ENCODE peak calls at places on chromosome 14, in ten cellular contexts. K is pancreas, C is esophagus muscularis mucosa, O is heart right ventricle, F is OCI-LY7, V is RWPE1, M is cardiac muscle cell, J is thyroid gland, U is dorsolateral prefrontal cortex, E is caudate nucleus. S is an unnamed sample.

GRCh38 chr14:78790262-78790661 is 620.1 kb downstream of the NRXN3 start:
- DNase-seq in K (no peak), C (no peak), O (no peak), F (no peak), V (no peak), M (no peak), J (no peak), U (no peak), E (no peak), S (no peak)

GRCh38 chr14:48536318-48536717 is 860.9 kb upstream of the MDGA2 start:
- DNase-seq in K (no peak), C (no peak), O (no peak), F (peak; percentile 2), V (no peak), M (no peak), J (no peak), U (no peak), E (no peak), S (peak; percentile 43)

GRCh38 chr14:20356422-20356821 is 13.0 kb downstream of the PARP2 start:
- DNase-seq in K (no peak), C (no peak), O (no peak), F (no peak), V (peak; percentile 26), M (peak; percentile 5), J (no peak), U (no peak), E (no peak), S (peak; percentile 51)

GRCh38 chr14:106163316-106163715 is 636.9 kb downstream of the TMEM121 start:
- DNase-seq in K (no peak), C (peak; percentile 66), O (no peak), F (no peak), V (no peak), M (no peak), J (no peak), U (no peak), E (no peak), S (no peak)

GRCh38 chr14:72781476-72782181 is 112.3 kb downstream of the DPF3 start:
- DNase-seq in K (no peak), C (peak; percentile 88), O (no peak), F (no peak), V (peak; percentile 41), M (peak; percentile 50), J (no peak), U (no peak), E (no peak), S (peak; percentile 71)

GRCh38 chr14:62691613-62692489 is 353.4 kb downstream of the KCNH5 start:
- DNase-seq in K (peak; percentile 41), C (no peak), O (no peak), F (no peak), V (peak; percentile 82), M (peak; percentile 97), J (no peak), U (no peak), E (peak; percentile 2), S (peak; percentile 95)

GRCh38 chr14:34461334-34462131 is 507 bp downstream of the SPTSSA start:
- DNase-seq in K (peak; percentile 49), C (no peak), O (peak; percentile 48), F (peak; percentile 11), V (peak; percentile 46), M (peak; percentile 60), J (peak; percentile 66), U (peak; percentile 46), E (no peak), S (peak; percentile 56)

GRCh38 chr14:54803926-54804719 is 98.5 kb downstream of the GCH1 start:
- DNase-seq in K (no peak), C (no peak), O (no peak), F (no peak), V (no peak), M (no peak), J (no peak), U (no peak), E (no peak), S (no peak)

DNA sequence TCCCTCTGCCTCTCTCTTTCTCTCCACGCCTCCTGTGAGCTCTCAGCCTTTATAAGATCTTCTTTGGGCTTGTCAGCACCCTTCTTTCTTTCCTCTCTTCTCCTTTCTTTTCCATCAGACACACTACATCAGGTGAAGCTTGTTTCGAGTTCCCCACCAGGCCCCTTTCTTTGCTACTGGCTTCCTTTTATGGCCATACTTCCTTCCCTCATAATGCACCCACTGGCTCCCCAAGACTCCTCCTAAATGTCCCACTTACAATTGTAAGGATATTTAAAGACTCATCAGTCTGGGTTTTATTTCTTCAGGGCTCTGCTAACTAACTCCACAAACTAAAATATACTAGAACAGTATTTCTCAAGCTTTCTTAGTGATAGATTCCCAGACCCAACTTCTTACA is 3.5 kb upstream of the RNU6-8 start:
- DNase-seq in K (no peak), C (no peak), O (no peak), F (no peak), V (no peak), M (no peak), J (no peak), U (no peak), E (no peak), S (no peak)
- H3K27ac ChIP-seq in K (no peak overlapping the region), C (peak overlapping the region; percentile 50), O (no peak overlapping the region), F (no peak overlapping the region), V (no peak overlapping the region), M (no peak overlapping the region), J (no peak overlapping the region), U (no peak overlapping the region), E (no peak overlapping the region), S (no peak overlapping the region)

GRCh38 chr14:103206023-103206481 is 82.8 kb downstream of the TNFAIP2 start:
- DNase-seq in K (no peak), C (no peak), O (no peak), F (no peak), V (no peak), M (no peak), J (peak; percentile 77), U (no peak), E (no peak), S (no peak)
- H3K27ac ChIP-seq in K (peak overlapping the region; percentile 72), C (peak overlapping the region; percentile 74), O (peak overlapping the region; percentile 75), F (no peak overlapping the region), V (peak overlapping the region; percentile 40), M (peak overlapping the region; percentile 17), J (peak overlapping the region; percentile 69), U (no peak overlapping the region), E (no peak overlapping the region), S (no peak overlapping the region)

GRCh38 chr14:64628940-64629403 is 75.3 kb upstream of the PLEKHG3 start:
- DNase-seq in K (no peak), C (no peak), O (no peak), F (no peak), V (peak; percentile 62), M (peak; percentile 75), J (peak; percentile 7), U (peak; percentile 64), E (peak; percentile 64), S (peak; percentile 92)
- H3K27ac ChIP-seq in K (no peak overlapping the region), C (peak overlapping the region; percentile 78), O (no peak overlapping the region), F (no peak overlapping the region), V (peak overlapping the region; percentile 77), M (no peak overlapping the region), J (no peak overlapping the region), U (peak overlapping the region; percentile 51), E (peak overlapping the region; percentile 37), S (peak overlapping the region; percentile 84)

GRCh38 chr14:91127411-91127810 is 13.5 kb downstream of the DGLUCY start:
- DNase-seq in K (peak; percentile 68), C (no peak), O (peak; percentile 49), F (no peak), V (peak; percentile 74), M (no peak), J (peak; percentile 83), U (no peak), E (no peak), S (peak; percentile 94)

GRCh38 chr14:91129261-91129660 is 15.4 kb downstream of the DGLUCY start:
- DNase-seq in K (no peak), C (no peak), O (no peak), F (no peak), V (no peak), M (no peak), J (no peak), U (no peak), E (no peak), S (no peak)

GRCh38 chr14:91126761-91127160 is 12.9 kb downstream of the DGLUCY start:
- DNase-seq in K (no peak), C (no peak), O (peak; percentile 42), F (no peak), V (no peak), M (no peak), J (no peak), U (no peak), E (no peak), S (no peak)

GRCh38 chr14:91128699-91129098 is 14.8 kb downstream of the DGLUCY start:
- DNase-seq in K (no peak), C (no peak), O (no peak), F (no peak), V (no peak), M (no peak), J (no peak), U (no peak), E (no peak), S (no peak)

DNA sequence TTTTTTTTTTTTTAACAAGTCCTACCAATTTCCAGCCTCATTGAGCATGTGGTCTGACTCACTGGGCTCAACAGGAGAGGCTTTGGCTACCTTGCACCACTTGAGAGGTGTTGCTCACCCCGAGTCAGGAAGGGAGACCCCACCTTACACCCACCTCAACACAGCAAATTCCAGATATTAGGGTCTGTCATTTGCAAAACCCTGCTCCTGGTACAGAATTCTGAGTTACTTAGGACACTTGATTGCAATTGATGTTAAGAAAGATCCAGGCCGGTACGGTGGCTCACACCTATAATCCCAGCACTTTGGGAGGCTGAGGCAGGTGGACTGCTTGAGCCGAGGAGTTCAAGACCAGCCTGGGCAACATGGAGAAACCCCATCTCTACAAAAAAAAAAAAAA is 14.1 kb downstream of the DGLUCY start:
- DNase-seq in K (no peak), C (no peak), O (no peak), F (no peak), V (no peak), M (no peak), J (no peak), U (no peak), E (no peak), S (no peak)
- H3K27ac ChIP-seq in K (peak overlapping the region; percentile 50), C (peak overlapping the region; percentile 97), O (no peak overlapping the region), F (no peak overlapping the region), V (peak overlapping the region; percentile 77), M (no peak overlapping the region), J (peak overlapping the region; percentile 64), U (peak overlapping the region; percentile 89), E (no peak overlapping the region), S (peak overlapping the region; percentile 69)

GRCh38 chr14:97977711-97978261 is 1180.6 kb downstream of the VRK1 start:
- DNase-seq in K (peak; percentile 84), C (no peak), O (peak; percentile 69), F (no peak), V (peak; percentile 49), M (peak; percentile 6), J (peak; percentile 96), U (peak; percentile 78), E (peak; percentile 77), S (peak; percentile 70)
- H3K27ac ChIP-seq in K (peak overlapping the region; percentile 61), C (peak overlapping the region; percentile 74), O (peak overlapping the region; percentile 85), F (no peak overlapping the region), V (peak overlapping the region; percentile 93), M (no peak overlapping the region), J (peak overlapping the region; percentile 75), U (peak overlapping the region; percentile 65), E (peak overlapping the region; percentile 75), S (peak overlapping the region; percentile 59)

S was measured in PC-3.